ENCODE peak calls at places on chromosomes 1 and 21, in six cellular contexts. Y is H7, V is GM23248, G is breast epithelium, O is cardiac muscle cell, Z is keratinocyte. R is an unnamed sample.

GRCh38 chr21:36436829-36437744 is 42.8 kb downstream of the CLDN14 start:
- DNase-seq in O (no peak), Y (no peak), G (no peak), Z (no peak), V (peak; percentile 41), R (no peak)

GRCh38 chr1:235011599-235012435 is 116.8 kb downstream of the TOMM20 start:
- DNase-seq in G (peak; percentile 85), O (peak; percentile 94), Z (peak; percentile 99), V (peak; percentile 100), Y (no peak), R (peak; percentile 97)

GRCh38 chr1:216910081-216910840 is 187.0 kb upstream of the ESRRG start:
- DNase-seq in Y (no peak), G (no peak), O (peak; percentile 45), V (no peak), Z (no peak), R (no peak)

GRCh38 chr1:160048335-160048734 is 16.5 kb upstream of the PIGM start:
- DNase-seq in Y (peak; percentile 57), Z (no peak), O (no peak), V (no peak), G (no peak), R (no peak)

GRCh38 chr1:214993419-214993818 is 89.1 kb upstream of the KCNK2 start:
- DNase-seq in O (no peak), Y (no peak), G (no peak), Z (peak; percentile 26), V (peak; percentile 52), R (no peak)

GRCh38 chr1:89170171-89171066 is 5.4 kb downstream of the GBP7 start:
- DNase-seq in Y (no peak), V (no peak), Z (no peak), G (no peak), O (no peak), R (no peak)

GRCh38 chr1:212286437-212287131 is 1.4 kb downstream of the PPP2R5A start:
- DNase-seq in Z (no peak), V (peak; percentile 51), O (no peak), Y (no peak), G (no peak), R (no peak)

GRCh38 chr1:47432071-47433036 is 5.5 kb upstream of the FOXD2 start:
- DNase-seq in Y (peak; percentile 84), O (peak; percentile 86), G (peak; percentile 66), V (peak; percentile 88), Z (no peak), R (no peak)

GRCh38 chr1:210001751-210002150 is 63.7 kb downstream of the SYT14 start:
- DNase-seq in Y (no peak), G (no peak), O (peak; percentile 37), Z (no peak), V (peak; percentile 9), R (no peak)

GRCh38 chr1:61079276-61079897 is 3.0 kb upstream of the NFIA start:
- DNase-seq in Y (no peak), V (peak; percentile 26), O (no peak), Z (no peak), G (no peak), R (no peak)

GRCh38 chr1:159892944-159893343 is 7.0 kb downstream of the CFAP45 start:
- DNase-seq in O (no peak), G (no peak), V (no peak), Z (no peak), Y (no peak), R (no peak)

GRCh38 chr21:45404726-45405270 is at the start of gene COL18A1:
- DNase-seq in O (peak; percentile 57), V (peak; percentile 67), G (no peak), Z (no peak), Y (peak; percentile 100), R (no peak)

GRCh38 chr1:211609120-211610024 is 30.4 kb upstream of the SLC30A1 start:
- DNase-seq in G (no peak), O (no peak), Z (no peak), V (no peak), Y (no peak), R (no peak)

GRCh38 chr1:8422439-8423133 is 104.7 kb downstream of the SLC45A1 start:
- DNase-seq in Z (no peak), V (peak; percentile 63), O (peak; percentile 62), G (no peak), Y (peak; percentile 51), R (no peak)

GRCh38 chr1:47913225-47913823 is 83.9 kb downstream of the TRABD2B start:
- DNase-seq in Y (no peak), V (no peak), G (no peak), O (no peak), Z (no peak), R (no peak)

GRCh38 chr1:32413507-32414185 is 19.4 kb upstream of the BSDC1 start:
- DNase-seq in Z (no peak), V (peak; percentile 75), Y (peak; percentile 58), O (peak; percentile 74), G (no peak), R (peak; percentile 79)

GRCh38 chr1:87318056-87318650 is 10.5 kb upstream of the LMO4 start:
- DNase-seq in O (no peak), Y (no peak), G (no peak), V (no peak), Z (no peak), R (no peak)

GRCh38 chr1:45512641-45513054 is 9.0 kb downstream of the PRDX1 start:
- DNase-seq in V (peak; percentile 78), G (no peak), Z (no peak), Y (peak; percentile 68), O (peak; percentile 75), R (no peak)

GRCh38 chr1:94324168-94324544 is 86.8 kb upstream of the ARHGAP29 start:
- DNase-seq in Z (no peak), O (no peak), Y (no peak), V (peak; percentile 72), G (no peak), R (no peak)

GRCh38 chr1:170567214-170567613 is 35.2 kb downstream of the GORAB start:
- DNase-seq in Y (no peak), O (no peak), Z (no peak), V (no peak), G (no peak), R (no peak)

GRCh38 chr1:170559166-170559565 is 27.2 kb downstream of the GORAB start:
- DNase-seq in V (no peak), Z (no peak), G (no peak), O (no peak), Y (no peak), R (no peak)

GRCh38 chr1:170558731-170559130 is 26.8 kb downstream of the GORAB start:
- DNase-seq in Z (no peak), V (no peak), Y (no peak), O (no peak), G (no peak), R (no peak)

GRCh38 chr1:170560681-170561285 is 28.8 kb downstream of the GORAB start:
- DNase-seq in V (peak; percentile 47), Y (no peak), G (no peak), Z (peak; percentile 15), O (no peak), R (no peak)

GRCh38 chr1:170562644-170563338 is 30.8 kb downstream of the GORAB start:
- DNase-seq in Z (peak; percentile 21), Y (no peak), G (peak; percentile 79), V (peak; percentile 95), O (peak; percentile 95), R (peak; percentile 33)
- H3K4me3 ChIP-seq in Z (no peak overlapping the region), Y (no peak overlapping the region), G (peak overlapping the region; percentile 37), V (peak overlapping the region; percentile 63), O (no peak overlapping the region), R (no peak overlapping the region)

DNA sequence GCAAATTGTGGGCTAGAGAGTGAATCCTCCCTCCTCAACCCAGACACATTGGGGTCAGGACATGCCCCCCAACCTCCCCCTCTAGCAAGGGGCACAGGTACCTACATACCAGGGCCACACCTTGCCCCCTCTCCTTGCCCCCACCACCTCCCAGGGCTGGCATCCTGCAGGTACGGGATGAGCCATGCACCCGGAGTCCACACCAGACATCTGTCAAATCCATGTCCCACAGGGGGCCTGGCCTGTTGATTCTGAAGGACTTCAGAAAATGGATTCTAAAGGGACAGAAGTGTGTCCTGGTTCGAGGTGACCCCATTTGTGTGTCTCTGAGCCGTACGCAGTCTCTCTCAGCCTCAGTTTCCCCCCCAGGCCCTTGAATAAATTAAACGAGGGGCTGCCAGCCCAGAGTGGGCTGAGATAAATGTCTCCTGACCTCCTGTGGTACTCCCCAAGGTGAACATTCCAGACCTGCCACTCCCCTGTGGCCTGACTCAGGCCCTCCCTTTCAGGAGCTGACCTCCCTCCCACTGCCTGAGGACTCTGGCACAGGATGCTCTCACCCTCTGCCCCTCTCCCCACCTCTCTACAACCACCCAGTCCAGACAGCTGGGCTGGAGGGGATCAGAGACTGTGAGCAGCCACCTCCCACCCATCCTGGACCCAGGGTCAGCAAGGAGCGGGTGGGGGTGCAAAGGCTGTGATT is 94.5 kb downstream of the EPHB2 start:
- DNase-seq in V (no peak), O (no peak), Y (peak; percentile 69), Z (no peak), G (no peak), R (no peak)
- H3K4me3 ChIP-seq in V (no peak overlapping the region), O (no peak overlapping the region), Y (no peak overlapping the region), Z (no peak overlapping the region), G (no peak overlapping the region), R (no peak overlapping the region)

GRCh38 chr1:165356876-165357275 is 361 bp upstream of the LMX1A start:
- DNase-seq in V (no peak), Y (peak; percentile 71), Z (no peak), G (no peak), O (no peak), R (no peak)
- H3K4me3 ChIP-seq in V (no peak overlapping the region), Y (peak overlapping the region; percentile 47), Z (no peak overlapping the region), G (peak overlapping the region; percentile 70), O (peak overlapping the region; percentile 21), R (no peak overlapping the region)

GRCh38 chr1:29136463-29136915 is 12.8 kb upstream of the TMEM200B start:
- DNase-seq in O (peak; percentile 72), V (peak; percentile 71), Y (peak; percentile 77), Z (no peak), G (no peak), R (no peak)

GRCh38 chr1:29128739-29129138 is 5.0 kb upstream of the TMEM200B start:
- DNase-seq in V (no peak), O (no peak), Z (no peak), G (no peak), Y (no peak), R (no peak)

GRCh38 chr1:29133861-29134694 is 10.4 kb upstream of the TMEM200B start:
- DNase-seq in Y (peak; percentile 77), O (no peak), V (peak; percentile 55), G (no peak), Z (no peak), R (no peak)

GRCh38 chr1:29129916-29130315 is 6.2 kb upstream of the TMEM200B start:
- DNase-seq in V (peak; percentile 61), Z (no peak), G (no peak), O (no peak), Y (no peak), R (no peak)

DNA sequence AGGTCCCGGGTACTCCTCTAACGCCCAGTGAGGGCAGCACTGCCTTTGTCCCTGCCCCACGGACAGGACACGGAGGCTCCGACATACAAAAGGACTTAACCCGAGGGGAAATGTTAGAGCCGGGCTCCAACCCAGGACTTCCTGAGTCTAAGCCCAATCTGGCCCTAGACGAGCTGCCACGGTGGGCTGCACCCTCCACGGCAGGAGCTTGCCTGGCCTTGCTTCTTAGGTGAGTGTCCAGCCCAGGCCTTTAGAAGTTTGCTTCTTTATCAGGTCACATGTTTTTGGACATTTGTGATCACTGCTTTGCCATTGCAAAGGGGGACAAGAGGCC is 11.0 kb upstream of the TMEM200B start:
- DNase-seq in Y (no peak), V (no peak), G (no peak), Z (no peak), O (no peak), R (no peak)
- H3K4me3 ChIP-seq in Y (no peak overlapping the region), V (peak overlapping the region; percentile 53), G (no peak overlapping the region), Z (no peak overlapping the region), O (no peak overlapping the region), R (no peak overlapping the region)

R was measured in Jurkat, Clone E6-1.